ENCODE peak calls at places on chromosomes 5 and 9, in ten cellular contexts. Y, V, E, U, I, M, F, G, B and N are unnamed samples.

GRCh38 chr5:68830499-68830898 is 263.3 kb upstream of the SLC30A5 start:
- DNase-seq in Y (no peak), V (no peak), E (no peak), U (no peak), I (no peak), M (no peak), F (no peak), G (no peak), B (no peak), N (no peak)

GRCh38 chr5:42655982-42656660 is 100.5 kb upstream of the CCDC152 start:
- DNase-seq in Y (no peak), V (no peak), E (no peak), U (no peak), I (no peak), M (no peak), F (no peak), G (peak), B (no peak), N (no peak)

GRCh38 chr9:114227288-114228033 is 72.1 kb downstream of the COL27A1 start:
- DNase-seq in Y (no peak), V (no peak), E (no peak), U (no peak), I (no peak), M (no peak), F (no peak), G (no peak), B (no peak), N (no peak)

GRCh38 chr9:89640801-89641200 is 36.0 kb downstream of the GADD45G start:
- DNase-seq in Y (no peak), V (no peak), E (no peak), U (no peak), I (no peak), M (no peak), F (no peak), G (no peak), B (no peak), N (no peak)

GRCh38 chr5:124289122-124289521 is 457.3 kb downstream of the ZNF608 start:
- DNase-seq in Y (no peak), V (no peak), E (peak), U (no peak), I (peak), M (no peak), F (no peak), G (no peak), B (no peak), N (no peak)

GRCh38 chr9:93306579-93307091 is 122.7 kb downstream of the WNK2 start:
- DNase-seq in Y (no peak), V (no peak), E (no peak), U (no peak), I (no peak), M (no peak), F (peak), G (no peak), B (no peak), N (peak)

GRCh38 chr5:61731946-61732314 is 399.9 kb downstream of the ZSWIM6 start:
- DNase-seq in Y (no peak), V (no peak), E (no peak), U (no peak), I (no peak), M (no peak), F (no peak), G (no peak), B (no peak), N (no peak)

GRCh38 chr5:10030219-10030831 is 219.4 kb downstream of the ATPSCKMT start:
- DNase-seq in Y (no peak), V (no peak), E (no peak), U (peak), I (no peak), M (no peak), F (no peak), G (peak), B (no peak), N (no peak)